ENCODE peak calls at places on chromosomes 5 and 9, in eight cellular contexts. P, C, U, O, E, V, I and A are unnamed samples.

GRCh38 chr9:129318121-129319075 is 140.3 kb upstream of the IER5L start:
- DNase-seq in P (no peak), C (no peak), U (no peak), O (no peak), E (no peak), V (no peak), I (no peak), A (no peak)

GRCh38 chr9:34866614-34867013 is 91.5 kb upstream of the PHF24 start:
- DNase-seq in P (no peak), C (no peak), U (no peak), O (no peak), E (no peak), V (no peak), I (no peak), A (no peak)

GRCh38 chr5:5979761-5980570 is 398.4 kb downstream of the MED10 start:
- DNase-seq in P (no peak), C (no peak), U (no peak), O (no peak), E (no peak), V (no peak), I (no peak), A (no peak)

GRCh38 chr5:10145922-10146321 is 103.8 kb downstream of the ATPSCKMT start:
- DNase-seq in P (no peak), C (no peak), U (peak), O (peak), E (no peak), V (no peak), I (no peak), A (no peak)

GRCh38 chr9:967851-968641 is 8.4 kb upstream of the DMRT3 start:
- DNase-seq in P (no peak), C (peak), U (no peak), O (no peak), E (no peak), V (no peak), I (peak), A (no peak)

GRCh38 chr9:94076557-94076956 is 7.7 kb upstream of the PTPDC1 start:
- DNase-seq in P (no peak), C (no peak), U (no peak), O (no peak), E (no peak), V (no peak), I (no peak), A (no peak)

GRCh38 chr9:69036319-69036718 is 767 bp downstream of the FXN start:
- DNase-seq in P (peak), C (peak), U (no peak), O (no peak), E (no peak), V (no peak), I (no peak), A (no peak)

GRCh38 chr5:78387468-78388153 is 27.2 kb downstream of the SCAMP1 start:
- DNase-seq in P (no peak), C (no peak), U (no peak), O (no peak), E (no peak), V (no peak), I (no peak), A (no peak)

GRCh38 chr5:123215929-123216702 is 127.1 kb downstream of the PRDM6 start:
- DNase-seq in P (no peak), C (no peak), U (no peak), O (no peak), E (no peak), V (no peak), I (no peak), A (no peak)

GRCh38 chr5:154196955-154197652 is 6.6 kb downstream of the GALNT10 start:
- DNase-seq in P (no peak), C (no peak), U (no peak), O (peak), E (peak), V (no peak), I (no peak), A (no peak)

GRCh38 chr9:119224431-119224830 is 144.8 kb downstream of the BRINP1 start:
- DNase-seq in P (no peak), C (no peak), U (no peak), O (no peak), E (no peak), V (no peak), I (no peak), A (no peak)

GRCh38 chr5:89930591-89931383 is 478.8 kb downstream of the CETN3 start:
- DNase-seq in P (no peak), C (no peak), U (peak), O (no peak), E (no peak), V (no peak), I (no peak), A (no peak)

GRCh38 chr5:2546983-2547382 is 204.5 kb downstream of the IRX2 start:
- DNase-seq in P (no peak), C (no peak), U (no peak), O (no peak), E (no peak), V (no peak), I (no peak), A (no peak)

GRCh38 chr9:20442461-20443319 is 179.6 kb downstream of the MLLT3 start:
- DNase-seq in P (no peak), C (no peak), U (no peak), O (no peak), E (no peak), V (no peak), I (no peak), A (peak)

GRCh38 chr9:92635760-92636159 is 34.2 kb downstream of the IPPK start:
- DNase-seq in P (no peak), C (no peak), U (no peak), O (no peak), E (no peak), V (no peak), I (no peak), A (no peak)

GRCh38 chr9:31119882-31120481 is 1264.5 kb upstream of the ACO1 start:
- DNase-seq in P (peak), C (peak), U (peak), O (no peak), E (no peak), V (peak), I (peak), A (no peak)

GRCh38 chr9:131739192-131739961 is 499 bp downstream of the RAPGEF1 start:
- DNase-seq in P (peak), C (peak), U (peak), O (peak), E (no peak), V (no peak), I (no peak), A (no peak)

GRCh38 chr9:84953797-84954695 is 284.5 kb downstream of the NTRK2 start:
- DNase-seq in P (no peak), C (peak), U (peak), O (peak), E (peak), V (peak), I (peak), A (peak)

GRCh38 chr5:133294380-133294779 is 242.6 kb downstream of the HSPA4 start:
- DNase-seq in P (no peak), C (no peak), U (no peak), O (no peak), E (no peak), V (no peak), I (no peak), A (no peak)

GRCh38 chr5:173075137-173075868 is 19.2 kb downstream of the CREBRF start:
- DNase-seq in P (no peak), C (no peak), U (no peak), O (no peak), E (no peak), V (no peak), I (no peak), A (no peak)

GRCh38 chr5:160269017-160269416 is 39.7 kb downstream of the FABP6 start:
- DNase-seq in P (no peak), C (no peak), U (no peak), O (peak), E (peak), V (no peak), I (no peak), A (no peak)

GRCh38 chr9:132663120-132663519 is 6.7 kb downstream of the DDX31 start:
- DNase-seq in P (no peak), C (no peak), U (no peak), O (no peak), E (no peak), V (no peak), I (no peak), A (peak)

GRCh38 chr9:135273077-135273476 is 185.6 kb downstream of the OLFM1 start:
- DNase-seq in P (no peak), C (no peak), U (no peak), O (no peak), E (no peak), V (no peak), I (no peak), A (no peak)

GRCh38 chr5:14156611-14157493 is 13.7 kb downstream of the TRIO start:
- DNase-seq in P (no peak), C (no peak), U (peak), O (no peak), E (no peak), V (no peak), I (no peak), A (no peak)

GRCh38 chr5:178336889-178337785 is 104.5 kb upstream of the PHYKPL start:
- DNase-seq in P (no peak), C (no peak), U (no peak), O (no peak), E (no peak), V (no peak), I (no peak), A (no peak)

GRCh38 chr5:168874713-168875380 is 295.7 kb upstream of the PANK3 start:
- DNase-seq in P (no peak), C (no peak), U (peak), O (no peak), E (no peak), V (no peak), I (no peak), A (no peak)

GRCh38 chr5:128674837-128675446 is 136.9 kb upstream of the FBN2 start:
- DNase-seq in P (no peak), C (peak), U (peak), O (peak), E (no peak), V (no peak), I (peak), A (no peak)

GRCh38 chr9:7452378-7452777 is 347.2 kb downstream of the DMAC1 start:
- DNase-seq in P (no peak), C (no peak), U (no peak), O (no peak), E (no peak), V (no peak), I (no peak), A (no peak)

GRCh38 chr5:104372796-104373195 is 810.2 kb upstream of the NUDT12 start:
- DNase-seq in P (no peak), C (no peak), U (no peak), O (no peak), E (no peak), V (no peak), I (no peak), A (no peak)

GRCh38 chr5:110851357-110851756 is 112.5 kb downstream of the SLC25A46 start:
- DNase-seq in P (no peak), C (no peak), U (no peak), O (no peak), E (no peak), V (no peak), I (no peak), A (no peak)

GRCh38 chr5:40853632-40854192 is 12.5 kb downstream of the CARD6 start:
- DNase-seq in P (no peak), C (no peak), U (peak), O (no peak), E (no peak), V (no peak), I (no peak), A (no peak)

GRCh38 chr9:32915802-32916201 is 85.6 kb downstream of the APTX start:
- DNase-seq in P (no peak), C (no peak), U (no peak), O (no peak), E (no peak), V (no peak), I (no peak), A (no peak)

GRCh38 chr9:107737987-107738743 is 248.6 kb upstream of the KLF4 start:
- DNase-seq in P (no peak), C (no peak), U (no peak), O (no peak), E (no peak), V (no peak), I (no peak), A (no peak)